ENCODE peak calls at places on chromosomes 3 and 15, in eight cellular contexts. G, T, A, R, H, S, K and X are unnamed samples.
A peak's percentile ranks its signal among the peaks of the same experiment; 100 is the strongest.

GRCh38 chr15:65541231-65541630 is 11.0 kb downstream of the HACD3 start:
- DNase-seq in G (no peak), T (no peak), A (no peak), R (no peak), H (no peak), S (no peak), K (no peak), X (no peak)

GRCh38 chr3:14152963-14153355 is 25.4 kb downstream of the XPC start:
- DNase-seq in G (no peak), T (no peak), A (no peak), R (no peak), H (no peak), S (no peak), K (no peak), X (no peak)

GRCh38 chr3:30354513-30354912 is 251.9 kb upstream of the TGFBR2 start:
- DNase-seq in G (no peak), T (no peak), A (no peak), R (no peak), H (no peak), S (no peak), K (no peak), X (no peak)

GRCh38 chr15:70628542-70628941 is 134.8 kb downstream of the UACA start:
- DNase-seq in G (no peak), T (no peak), A (no peak), R (no peak), H (no peak), S (no peak), K (no peak), X (no peak)

GRCh38 chr3:187484547-187485325 is 116.6 kb downstream of the RTP4 start:
- DNase-seq in G (peak; percentile 13), T (no peak), A (no peak), R (no peak), H (no peak), S (no peak), K (no peak), X (no peak)

GRCh38 chr3:124329723-124330122 is 337.8 kb upstream of the ROPN1 start:
- DNase-seq in G (no peak), T (no peak), A (no peak), R (no peak), H (no peak), S (no peak), K (no peak), X (no peak)

GRCh38 chr3:5115506-5116162 is 6.5 kb upstream of the ARL8B start:
- DNase-seq in G (no peak), T (no peak), A (no peak), R (peak; percentile 58), H (peak; percentile 15), S (no peak), K (no peak), X (no peak)

GRCh38 chr3:74033366-74033765 is 408.6 kb upstream of the PDZRN3 start:
- DNase-seq in G (no peak), T (no peak), A (no peak), R (peak; percentile 3), H (no peak), S (no peak), K (no peak), X (no peak)

GRCh38 chr3:134652409-134652831 is 1.6 kb upstream of the KY start:
- DNase-seq in G (no peak), T (peak; percentile 44), A (peak; percentile 30), R (peak; percentile 28), H (peak; percentile 29), S (no peak), K (no peak), X (peak; percentile 11)

GRCh38 chr15:61527836-61528589 is 298.9 kb upstream of the RORA start:
- DNase-seq in G (peak; percentile 36), T (no peak), A (no peak), R (no peak), H (no peak), S (no peak), K (no peak), X (no peak)

GRCh38 chr15:80183291-80183690 is 30.5 kb downstream of the FAH start:
- DNase-seq in G (no peak), T (no peak), A (no peak), R (no peak), H (no peak), S (no peak), K (no peak), X (no peak)

GRCh38 chr3:69806735-69807438 is 67.6 kb downstream of the MITF start:
- DNase-seq in G (no peak), T (no peak), A (peak; percentile 74), R (peak; percentile 47), H (peak; percentile 85), S (no peak), K (no peak), X (no peak)

GRCh38 chr3:66989860-66990696 is 8.0 kb upstream of the KBTBD8 start:
- DNase-seq in G (no peak), T (no peak), A (no peak), R (no peak), H (no peak), S (no peak), K (no peak), X (no peak)

DNA sequence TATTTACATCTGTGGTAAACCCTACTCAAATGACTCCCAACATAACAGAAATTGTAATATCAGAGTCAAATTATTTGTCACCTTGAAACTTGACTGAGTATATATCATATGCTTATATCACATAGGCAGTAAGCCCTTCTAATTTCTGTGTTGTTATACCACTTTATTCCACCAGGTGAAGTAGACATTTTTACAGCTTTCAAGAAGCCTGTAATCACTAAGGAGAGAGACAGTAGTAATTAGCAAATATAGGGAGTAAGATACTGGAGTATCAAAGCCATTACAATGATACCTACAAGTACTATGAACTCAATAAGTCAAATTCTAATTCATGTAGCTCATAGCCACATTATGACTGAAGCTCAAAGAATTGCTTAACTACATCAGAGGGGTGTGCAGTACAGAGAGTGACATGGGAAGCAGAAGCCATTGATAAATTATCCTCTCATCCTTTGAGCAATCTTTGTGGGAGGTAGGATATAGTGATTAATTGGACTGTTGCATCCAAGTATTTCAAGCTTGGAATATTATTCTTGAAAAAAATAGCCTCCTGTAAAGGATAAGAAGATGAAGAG is 1005.8 kb downstream of the ZPLD1 start:
- DNase-seq in G (peak; percentile 5), T (peak; percentile 35), A (peak; percentile 14), R (no peak), H (peak; percentile 10), S (no peak), K (peak; percentile 1), X (no peak)
- TF ChIP-seq CTCF in G (peak; percentile 50), T (no peak), A (peak; percentile 22), R (no peak), H (peak; percentile 27), S (no peak), K (peak; percentile 52), X (peak; percentile 13)

GRCh38 chr3:24263069-24263668 is 231.5 kb downstream of the THRB start:
- DNase-seq in G (no peak), T (no peak), A (no peak), R (no peak), H (no peak), S (no peak), K (no peak), X (no peak)

GRCh38 chr3:24258260-24258659 is 236.4 kb downstream of the THRB start:
- DNase-seq in G (no peak), T (no peak), A (no peak), R (no peak), H (no peak), S (no peak), K (no peak), X (no peak)

GRCh38 chr3:24255414-24255813 is 239.2 kb downstream of the THRB start:
- DNase-seq in G (no peak), T (no peak), A (no peak), R (no peak), H (no peak), S (no peak), K (no peak), X (no peak)

GRCh38 chr3:24259901-24260512 is 234.6 kb downstream of the THRB start:
- DNase-seq in G (no peak), T (no peak), A (no peak), R (peak; percentile 41), H (peak; percentile 22), S (no peak), K (no peak), X (no peak)

GRCh38 chr3:24258727-24259600 is 235.7 kb downstream of the THRB start:
- DNase-seq in G (no peak), T (no peak), A (no peak), R (no peak), H (no peak), S (no peak), K (no peak), X (no peak)
- H3K4me3 ChIP-seq in G (no peak overlapping the region), T (no peak overlapping the region), A (no peak overlapping the region), R (no peak overlapping the region), H (no peak overlapping the region), S (peak overlapping the region; percentile 3), K (no peak overlapping the region), X (no peak overlapping the region)

GRCh38 chr3:138513073-138513843 is 78.8 kb downstream of the ESYT3 start:
- DNase-seq in G (no peak), T (no peak), A (no peak), R (no peak), H (no peak), S (no peak), K (no peak), X (no peak)
- TF ChIP-seq CTCF in G (no peak), T (no peak), A (no peak), R (no peak), H (no peak), S (no peak), K (no peak), X (no peak)

GRCh38 chr15:31483924-31484368 is 157.3 kb downstream of the KLF13 start:
- DNase-seq in G (no peak), T (no peak), A (no peak), R (no peak), H (no peak), S (no peak), K (no peak), X (no peak)

GRCh38 chr15:31485431-31485830 is 158.8 kb downstream of the KLF13 start:
- DNase-seq in G (no peak), T (no peak), A (no peak), R (no peak), H (no peak), S (peak; percentile 41), K (no peak), X (no peak)

GRCh38 chr15:31483053-31483923 is 156.7 kb downstream of the KLF13 start:
- DNase-seq in G (no peak), T (peak; percentile 29), A (no peak), R (peak; percentile 43), H (no peak), S (peak; percentile 72), K (no peak), X (no peak)

GRCh38 chr15:31484986-31485385 is 158.4 kb downstream of the KLF13 start:
- DNase-seq in G (no peak), T (no peak), A (no peak), R (no peak), H (no peak), S (peak; percentile 44), K (no peak), X (no peak)

DNA sequence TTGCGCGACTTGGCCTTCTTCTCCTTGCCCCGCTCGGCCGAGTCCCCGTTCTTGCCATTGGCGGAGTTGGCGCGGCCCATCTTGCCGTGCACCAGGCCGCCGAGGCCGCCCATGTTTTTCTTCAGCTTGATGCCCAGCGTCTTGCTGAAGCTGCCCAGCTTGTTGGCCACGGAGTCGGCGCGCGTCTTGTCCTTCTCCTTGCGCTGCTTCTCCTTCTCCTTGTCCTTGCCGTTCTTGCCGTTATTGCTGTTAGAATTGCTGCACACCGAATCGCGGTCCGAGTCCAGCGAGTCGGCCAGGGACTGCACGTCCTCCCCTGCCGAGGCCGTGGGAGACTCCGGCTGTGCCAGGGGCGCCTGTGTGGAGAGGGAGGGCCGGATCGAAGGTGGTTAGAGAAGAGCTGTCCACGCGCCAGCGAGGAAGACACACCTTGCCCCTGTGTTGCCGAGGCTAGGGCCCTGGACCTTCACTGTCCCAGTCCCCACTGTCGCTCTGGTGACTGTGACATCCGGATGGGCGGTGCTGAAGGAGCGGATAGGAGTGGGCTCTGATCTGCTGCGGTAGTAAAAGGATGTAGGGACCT is 157.8 kb downstream of the KLF13 start:
- DNase-seq in G (no peak), T (no peak), A (no peak), R (no peak), H (no peak), S (peak; percentile 78), K (no peak), X (no peak)
- H3K4me3 ChIP-seq in G (no peak overlapping the region), T (no peak overlapping the region), A (no peak overlapping the region), R (no peak overlapping the region), H (no peak overlapping the region), S (no peak overlapping the region), K (no peak overlapping the region), X (no peak overlapping the region)